ENCODE peak calls at places on chromosomes 12 and 14, in four cellular contexts. A is K562, H is H1, P is GM12878. D is an unnamed sample.

GRCh38 chr12:460301-461230 is 827 bp downstream of the B4GALNT3 start:
- DNase-seq in A (peak; percentile 39), H (no peak), P (no peak), D (no peak)

GRCh38 chr12:41932470-41932991 is 212.1 kb downstream of the GXYLT1 start:
- DNase-seq in A (peak; percentile 12), H (no peak), P (no peak), D (no peak)

GRCh38 chr14:53715390-53715730 is 241.3 kb downstream of the BMP4 start:
- DNase-seq in A (no peak), H (no peak), P (no peak), D (peak; percentile 77)

GRCh38 chr12:63941879-63942278 is 97.4 kb downstream of the SRGAP1 start:
- DNase-seq in A (no peak), H (no peak), P (no peak), D (no peak)

GRCh38 chr12:110744176-110744575 is 1.5 kb upstream of the PPP1CC start:
- DNase-seq in A (no peak), H (no peak), P (no peak), D (peak; percentile 69)

GRCh38 chr12:124548854-124549378 is 18.5 kb downstream of the NCOR2 start:
- DNase-seq in A (no peak), H (no peak), P (no peak), D (no peak)

GRCh38 chr12:1504304-1505150 is 89.9 kb downstream of the FBXL14 start:
- DNase-seq in A (no peak), H (no peak), P (no peak), D (no peak)

GRCh38 chr14:73245401-73246325 is 8.4 kb downstream of the PAPLN start:
- DNase-seq in A (peak; percentile 81), H (no peak), P (no peak), D (no peak)

GRCh38 chr14:30621354-30621953 is 665 bp upstream of the SCFD1 start:
- DNase-seq in A (no peak), H (no peak), P (no peak), D (peak; percentile 36)

GRCh38 chr14:74571901-74572828 is 39.9 kb downstream of the LTBP2 start:
- DNase-seq in A (no peak), H (no peak), P (no peak), D (peak; percentile 38)

GRCh38 chr12:121693155-121693554 is 19.4 kb upstream of the TMEM120B start:
- DNase-seq in A (no peak), H (no peak), P (no peak), D (no peak)

GRCh38 chr12:7645395-7646177 is 20.1 kb downstream of the APOBEC1 start:
- DNase-seq in A (peak; percentile 27), H (no peak), P (no peak), D (peak; percentile 6)

GRCh38 chr12:58860050-58860787 is 60.1 kb downstream of the LRIG3 start:
- DNase-seq in A (no peak), H (no peak), P (no peak), D (peak; percentile 2)

GRCh38 chr12:132558861-132559623 is 51.3 kb downstream of the LRCOL1 start:
- DNase-seq in A (no peak), H (no peak), P (no peak), D (no peak)

GRCh38 chr14:91368681-91369416 is 48.8 kb downstream of the CCDC88C start:
- DNase-seq in A (no peak), H (no peak), P (no peak), D (no peak)

GRCh38 chr14:92215579-92215978 is 93.8 kb downstream of the CPSF2 start:
- DNase-seq in A (no peak), H (no peak), P (no peak), D (no peak)

GRCh38 chr12:96157427-96157826 is 36.7 kb upstream of the ELK3 start:
- DNase-seq in A (no peak), H (no peak), P (no peak), D (no peak)

GRCh38 chr12:3294481-3294911 is 196.5 kb upstream of the PRMT8 start:
- DNase-seq in A (no peak), H (no peak), P (no peak), D (no peak)

GRCh38 chr14:32826404-32827082 is 112.1 kb upstream of the NPAS3 start:
- DNase-seq in A (no peak), H (no peak), P (no peak), D (no peak)

GRCh38 chr12:131137836-131138637 is 184.3 kb downstream of the ADGRD1 start:
- DNase-seq in A (peak; percentile 23), H (no peak), P (no peak), D (no peak)

GRCh38 chr12:63905523-63905922 is 61.0 kb downstream of the SRGAP1 start:
- DNase-seq in A (no peak), H (no peak), P (no peak), D (no peak)

GRCh38 chr14:24634158-24634557 is at the start of gene GZMB:
- DNase-seq in A (no peak), H (no peak), P (no peak), D (no peak)

GRCh38 chr14:23078692-23079116 is 16.2 kb downstream of the ACIN1 start:
- DNase-seq in A (no peak), H (no peak), P (no peak), D (peak; percentile 76)

GRCh38 chr12:110345176-110345651 is 58.3 kb downstream of the ANAPC7 start:
- DNase-seq in A (no peak), H (no peak), P (no peak), D (peak; percentile 97)

GRCh38 chr14:102445641-102446040 is 63.9 kb downstream of the ANKRD9 start:
- DNase-seq in A (no peak), H (no peak), P (no peak), D (no peak)

GRCh38 chr12:6775775-6776174 is 3.5 kb downstream of the LAG3 start:
- DNase-seq in A (no peak), H (no peak), P (no peak), D (peak; percentile 60)

GRCh38 chr12:25518512-25518911 is 34.6 kb downstream of the LMNTD1 start:
- DNase-seq in A (no peak), H (no peak), P (peak; percentile 7), D (no peak)

GRCh38 chr14:94636744-94637412 is 24.7 kb downstream of the SERPINA3 start:
- DNase-seq in A (no peak), H (no peak), P (no peak), D (peak; percentile 80)

GRCh38 chr14:58955294-58955821 is 233.1 kb upstream of the DAAM1 start:
- DNase-seq in A (no peak), H (no peak), P (peak; percentile 55), D (no peak)

GRCh38 chr14:58950555-58950954 is 237.9 kb upstream of the DAAM1 start:
- DNase-seq in A (no peak), H (no peak), P (no peak), D (no peak)

GRCh38 chr14:58954874-58955273 is 233.6 kb upstream of the DAAM1 start:
- DNase-seq in A (no peak), H (no peak), P (no peak), D (no peak)

GRCh38 chr14:58954052-58954451 is 234.4 kb upstream of the DAAM1 start:
- DNase-seq in A (no peak), H (no peak), P (no peak), D (no peak)
- H2AFZ ChIP-seq in A (no peak overlapping the region), H (no peak overlapping the region), P (peak overlapping the region; percentile 6), D (no peak overlapping the region)

GRCh38 chr12:50221228-50222008 is 54.2 kb upstream of the CERS5 start:
- DNase-seq in A (no peak), H (no peak), P (peak; percentile 53), D (no peak)
- TF ChIP-seq ATF2 in A (no peak), H (no peak), P (no peak), D (no peak)

DNA sequence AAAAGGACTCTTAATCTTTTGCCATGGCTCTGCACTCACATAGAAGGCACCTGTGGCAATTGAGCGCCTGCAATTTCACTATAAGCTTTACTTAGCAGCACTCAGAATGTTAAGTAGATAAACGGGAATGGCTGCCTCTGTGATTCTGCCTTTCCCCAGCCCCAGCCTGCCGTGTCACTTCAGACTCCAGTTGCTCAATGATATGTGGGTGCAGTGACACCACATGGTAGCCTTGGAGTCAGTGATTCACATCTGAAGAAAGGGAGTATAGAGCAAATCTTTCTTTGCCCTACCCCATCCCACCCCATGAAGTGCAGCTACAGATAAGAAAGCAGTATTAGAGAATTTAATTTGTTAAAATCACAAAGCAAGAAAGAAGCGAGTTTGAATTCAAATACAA is 96.1 kb downstream of the ZFC3H1 start:
- DNase-seq in A (peak; percentile 18), H (no peak), P (no peak), D (no peak)
- H2AFZ ChIP-seq in A (no peak overlapping the region), H (peak overlapping the region; percentile 57), P (no peak overlapping the region), D (no peak overlapping the region)

GRCh38 chr14:21244546-21244945 is 24.7 kb downstream of the HNRNPC start:
- DNase-seq in A (no peak), H (no peak), P (no peak), D (no peak)
- TF ChIP-seq ATF2 in A (no peak), H (no peak), P (no peak), D (no peak)

DNA sequence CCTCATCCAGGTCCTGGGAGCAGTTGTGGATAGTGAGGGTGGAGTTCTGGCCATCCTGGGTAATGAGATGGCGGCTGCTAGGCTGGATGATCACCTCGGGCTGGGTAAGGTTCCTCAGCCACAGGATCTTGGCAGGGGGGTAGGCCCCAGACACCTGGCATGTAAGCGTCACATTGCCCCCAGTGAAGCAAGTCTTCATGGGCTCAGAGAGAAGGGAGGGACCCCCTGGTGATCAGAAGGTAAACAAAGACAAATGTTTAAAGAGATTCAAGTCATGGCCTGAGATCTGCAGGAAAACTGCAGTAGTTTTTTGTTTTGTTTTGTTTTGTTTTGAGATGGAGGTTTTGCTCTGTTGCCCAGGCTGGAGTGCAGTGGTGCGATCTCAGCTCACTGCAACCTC is 12.8 kb upstream of the WSB2 start:
- DNase-seq in A (no peak), H (no peak), P (no peak), D (no peak)
- H2AFZ ChIP-seq in A (no peak overlapping the region), H (no peak overlapping the region), P (no peak overlapping the region), D (no peak overlapping the region)

GRCh38 chr12:50749459-50749882 is 14.4 kb upstream of the ATF1 start:
- DNase-seq in A (no peak), H (no peak), P (no peak), D (no peak)

GRCh38 chr12:50753232-50753769 is 10.6 kb upstream of the ATF1 start:
- DNase-seq in A (no peak), H (no peak), P (no peak), D (no peak)

GRCh38 chr12:50747817-50748216 is 16.1 kb upstream of the ATF1 start:
- DNase-seq in A (no peak), H (no peak), P (no peak), D (no peak)

GRCh38 chr12:50750366-50750765 is 13.5 kb upstream of the ATF1 start:
- DNase-seq in A (no peak), H (no peak), P (no peak), D (peak; percentile 12)

GRCh38 chr12:50751921-50752721 is 11.8 kb upstream of the ATF1 start:
- DNase-seq in A (peak; percentile 4), H (no peak), P (no peak), D (no peak)
- TF ChIP-seq ATF2 in A (no peak), H (no peak), P (peak; percentile 70), D (no peak)

GRCh38 chr14:105865266-105865903 is 339.0 kb downstream of the TMEM121 start:
- DNase-seq in A (no peak), H (no peak), P (no peak), D (no peak)
- H2AFZ ChIP-seq in A (no peak overlapping the region), H (no peak overlapping the region), P (no peak overlapping the region), D (no peak overlapping the region)